ENCODE peak calls at places on chromosomes 1 and 21, in four cellular contexts. One of them, this sample, is unnamed.

GRCh38 chr1:5571861-5572401 is 420.3 kb downstream of the NPHP4 start:
- DNase-seq in endothelial cell: no peak
- DNase-seq in stimulated activated CD4-positive, alpha-beta T cell treated with anti-CD3 and anti-CD28 coated beads, Interleukin-4, amount 100 ng/mL, for 1 hour: no peak
- DNase-seq in stomach: no peak
- DNase-seq in this sample: no peak

GRCh38 chr1:10185759-10186158 is 24.6 kb upstream of the KIF1B start:
- DNase-seq in endothelial cell: no peak
- DNase-seq in stomach: no peak
- DNase-seq in stimulated activated CD4-positive, alpha-beta T cell treated with anti-CD3 and anti-CD28 coated beads, Interleukin-4, amount 100 ng/mL, for 1 hour: no peak
- DNase-seq in this sample: no peak

GRCh38 chr1:234515821-234516241 is 36.9 kb upstream of the TARBP1 start:
- DNase-seq in endothelial cell: no peak
- DNase-seq in stimulated activated CD4-positive, alpha-beta T cell treated with anti-CD3 and anti-CD28 coated beads, Interleukin-4, amount 100 ng/mL, for 1 hour: no peak
- DNase-seq in stomach: no peak
- DNase-seq in this sample: no peak

GRCh38 chr1:31843506-31843905 is 27.7 kb upstream of the SPOCD1 start:
- DNase-seq in stimulated activated CD4-positive, alpha-beta T cell treated with anti-CD3 and anti-CD28 coated beads, Interleukin-4, amount 100 ng/mL, for 1 hour: no peak
- DNase-seq in stomach: no peak
- DNase-seq in endothelial cell: no peak
- DNase-seq in this sample: no peak

GRCh38 chr1:206979379-206980043 is 9.3 kb upstream of the FCAMR start:
- DNase-seq in stimulated activated CD4-positive, alpha-beta T cell treated with anti-CD3 and anti-CD28 coated beads, Interleukin-4, amount 100 ng/mL, for 1 hour: no peak
- DNase-seq in endothelial cell: peak; percentile 11
- DNase-seq in stomach: no peak
- DNase-seq in this sample: no peak

GRCh38 chr1:205329719-205330118 is 8.2 kb upstream of the NUAK2 start:
- DNase-seq in stimulated activated CD4-positive, alpha-beta T cell treated with anti-CD3 and anti-CD28 coated beads, Interleukin-4, amount 100 ng/mL, for 1 hour: no peak
- DNase-seq in stomach: no peak
- DNase-seq in endothelial cell: no peak
- DNase-seq in this sample: no peak

GRCh38 chr1:203189951-203190352 is 3.4 kb upstream of the CHI3L1 start:
- DNase-seq in stomach: no peak
- DNase-seq in stimulated activated CD4-positive, alpha-beta T cell treated with anti-CD3 and anti-CD28 coated beads, Interleukin-4, amount 100 ng/mL, for 1 hour: no peak
- DNase-seq in endothelial cell: no peak
- DNase-seq in this sample: no peak

GRCh38 chr1:201310251-201310985 is 27.1 kb downstream of the PKP1 start:
- DNase-seq in stomach: no peak
- DNase-seq in stimulated activated CD4-positive, alpha-beta T cell treated with anti-CD3 and anti-CD28 coated beads, Interleukin-4, amount 100 ng/mL, for 1 hour: no peak
- DNase-seq in endothelial cell: no peak
- DNase-seq in this sample: no peak

GRCh38 chr1:2151252-2151651 is 43.3 kb downstream of the FAAP20 start:
- DNase-seq in endothelial cell: no peak
- DNase-seq in stimulated activated CD4-positive, alpha-beta T cell treated with anti-CD3 and anti-CD28 coated beads, Interleukin-4, amount 100 ng/mL, for 1 hour: no peak
- DNase-seq in stomach: no peak
- DNase-seq in this sample: no peak

GRCh38 chr1:26972390-26972789 is 12.1 kb upstream of the KDF1 start:
- DNase-seq in endothelial cell: no peak
- DNase-seq in stimulated activated CD4-positive, alpha-beta T cell treated with anti-CD3 and anti-CD28 coated beads, Interleukin-4, amount 100 ng/mL, for 1 hour: no peak
- DNase-seq in stomach: no peak
- DNase-seq in this sample: no peak

GRCh38 chr1:12220890-12221289 is 8.9 kb upstream of the VPS13D start:
- DNase-seq in stimulated activated CD4-positive, alpha-beta T cell treated with anti-CD3 and anti-CD28 coated beads, Interleukin-4, amount 100 ng/mL, for 1 hour: no peak
- DNase-seq in stomach: no peak
- DNase-seq in endothelial cell: no peak
- DNase-seq in this sample: no peak

GRCh38 chr1:15096293-15096692 is 57.3 kb upstream of the TMEM51 start:
- DNase-seq in stomach: no peak
- DNase-seq in endothelial cell: no peak
- DNase-seq in stimulated activated CD4-positive, alpha-beta T cell treated with anti-CD3 and anti-CD28 coated beads, Interleukin-4, amount 100 ng/mL, for 1 hour: no peak
- DNase-seq in this sample: no peak

GRCh38 chr1:32988665-32989064 is 24.1 kb upstream of the RNF19B start:
- DNase-seq in stimulated activated CD4-positive, alpha-beta T cell treated with anti-CD3 and anti-CD28 coated beads, Interleukin-4, amount 100 ng/mL, for 1 hour: no peak
- DNase-seq in stomach: no peak
- DNase-seq in endothelial cell: no peak
- DNase-seq in this sample: no peak

GRCh38 chr21:36065497-36066036 is 4.3 kb upstream of the CBR1 start:
- DNase-seq in stimulated activated CD4-positive, alpha-beta T cell treated with anti-CD3 and anti-CD28 coated beads, Interleukin-4, amount 100 ng/mL, for 1 hour: no peak
- DNase-seq in endothelial cell: no peak
- DNase-seq in stomach: no peak
- DNase-seq in this sample: no peak

GRCh38 chr1:181936768-181937581 is 124.5 kb downstream of the ZNF648 start:
- DNase-seq in stimulated activated CD4-positive, alpha-beta T cell treated with anti-CD3 and anti-CD28 coated beads, Interleukin-4, amount 100 ng/mL, for 1 hour: peak; percentile 16
- DNase-seq in stomach: peak; percentile 57
- DNase-seq in endothelial cell: peak; percentile 78
- DNase-seq in this sample: peak; percentile 34